ENCODE peak calls at places on chromosome 15, in five cellular contexts. One of them, this sample, is unnamed.

GRCh38 chr15:48052871-48053383 is 67.9 kb upstream of the SLC24A5 start:
- DNase-seq in NAMALWA: no peak
- DNase-seq in AG09319: no peak
- DNase-seq in sciatic nerve: no peak
- DNase-seq in stimulated activated CD8-positive, alpha-beta memory T cell treated with anti-CD3 and anti-CD28 coated beads, Interleukin-2, amount 100 ng/mL, for 1 hour: no peak
- DNase-seq in this sample: no peak

GRCh38 chr15:36415643-36416042 is 163.8 kb upstream of the CDIN1 start:
- DNase-seq in sciatic nerve: no peak
- DNase-seq in stimulated activated CD8-positive, alpha-beta memory T cell treated with anti-CD3 and anti-CD28 coated beads, Interleukin-2, amount 100 ng/mL, for 1 hour: no peak
- DNase-seq in NAMALWA: no peak
- DNase-seq in AG09319: no peak
- DNase-seq in this sample: peak; percentile 75

GRCh38 chr15:74541494-74542191 is 623 bp downstream of the ARID3B start:
- DNase-seq in stimulated activated CD8-positive, alpha-beta memory T cell treated with anti-CD3 and anti-CD28 coated beads, Interleukin-2, amount 100 ng/mL, for 1 hour: peak; percentile 39
- DNase-seq in sciatic nerve: peak; percentile 61
- DNase-seq in AG09319: no peak
- DNase-seq in NAMALWA: peak; percentile 53
- DNase-seq in this sample: no peak

GRCh38 chr15:40847225-40847961 is 3.5 kb downstream of the SPINT1 start:
- DNase-seq in NAMALWA: peak; percentile 69
- DNase-seq in sciatic nerve: peak; percentile 67
- DNase-seq in stimulated activated CD8-positive, alpha-beta memory T cell treated with anti-CD3 and anti-CD28 coated beads, Interleukin-2, amount 100 ng/mL, for 1 hour: no peak
- DNase-seq in AG09319: no peak
- DNase-seq in this sample: no peak

GRCh38 chr15:89356634-89357298 is 22.1 kb upstream of the POLG start:
- DNase-seq in sciatic nerve: no peak
- DNase-seq in NAMALWA: peak; percentile 45
- DNase-seq in stimulated activated CD8-positive, alpha-beta memory T cell treated with anti-CD3 and anti-CD28 coated beads, Interleukin-2, amount 100 ng/mL, for 1 hour: no peak
- DNase-seq in AG09319: no peak
- DNase-seq in this sample: no peak

GRCh38 chr15:25268166-25268565 is 170.7 kb downstream of the UBE3A start:
- DNase-seq in AG09319: no peak
- DNase-seq in NAMALWA: peak; percentile 38
- DNase-seq in sciatic nerve: no peak
- DNase-seq in stimulated activated CD8-positive, alpha-beta memory T cell treated with anti-CD3 and anti-CD28 coated beads, Interleukin-2, amount 100 ng/mL, for 1 hour: no peak
- DNase-seq in this sample: no peak

GRCh38 chr15:50542051-50542450 is 4.4 kb downstream of the USP50 start:
- DNase-seq in sciatic nerve: no peak
- DNase-seq in NAMALWA: no peak
- DNase-seq in AG09319: peak; percentile 94
- DNase-seq in stimulated activated CD8-positive, alpha-beta memory T cell treated with anti-CD3 and anti-CD28 coated beads, Interleukin-2, amount 100 ng/mL, for 1 hour: no peak
- DNase-seq in this sample: peak; percentile 93

GRCh38 chr15:39770748-39771689 is 11.6 kb downstream of the FSIP1 start:
- DNase-seq in stimulated activated CD8-positive, alpha-beta memory T cell treated with anti-CD3 and anti-CD28 coated beads, Interleukin-2, amount 100 ng/mL, for 1 hour: no peak
- DNase-seq in sciatic nerve: no peak
- DNase-seq in AG09319: no peak
- DNase-seq in NAMALWA: no peak
- DNase-seq in this sample: peak; percentile 96

GRCh38 chr15:100873029-100873677 is 6.5 kb upstream of the ALDH1A3 start:
- DNase-seq in AG09319: peak; percentile 77
- DNase-seq in sciatic nerve: peak; percentile 73
- DNase-seq in stimulated activated CD8-positive, alpha-beta memory T cell treated with anti-CD3 and anti-CD28 coated beads, Interleukin-2, amount 100 ng/mL, for 1 hour: no peak
- DNase-seq in NAMALWA: peak; percentile 83
- DNase-seq in this sample: peak; percentile 71

GRCh38 chr15:25805006-25805405 is 58.1 kb downstream of the ATP10A start:
- DNase-seq in AG09319: no peak
- DNase-seq in NAMALWA: no peak
- DNase-seq in sciatic nerve: no peak
- DNase-seq in stimulated activated CD8-positive, alpha-beta memory T cell treated with anti-CD3 and anti-CD28 coated beads, Interleukin-2, amount 100 ng/mL, for 1 hour: no peak
- DNase-seq in this sample: no peak

GRCh38 chr15:78761891-78762385 is 49.3 kb downstream of the ADAMTS7 start:
- DNase-seq in AG09319: no peak
- DNase-seq in NAMALWA: no peak
- DNase-seq in sciatic nerve: peak; percentile 49
- DNase-seq in stimulated activated CD8-positive, alpha-beta memory T cell treated with anti-CD3 and anti-CD28 coated beads, Interleukin-2, amount 100 ng/mL, for 1 hour: no peak
- DNase-seq in this sample: no peak

This sample was measured in GM04503.